ENCODE peak calls at places on chromosomes 4 and X, in four cellular contexts. S, M, E and K are unnamed samples.

GRCh38 chr4:179750374-179750773 is 2308.1 kb upstream of the AGA start:
- DNase-seq in S (no peak), M (peak; percentile 42), E (no peak), K (no peak)

GRCh38 chr4:39544580-39545315 is 17.5 kb upstream of the UGDH start:
- DNase-seq in E (no peak), M (peak; percentile 18), S (no peak), K (no peak)

GRCh38 chrX:68113837-68114572 is 319.3 kb downstream of the OPHN1 start:
- DNase-seq in S (no peak), M (no peak), E (no peak), K (no peak)

GRCh38 chr4:3712936-3713335 is 53.2 kb upstream of the ADRA2C start:
- DNase-seq in E (no peak), S (no peak), M (no peak), K (no peak)

GRCh38 chr4:123397276-123398150 is 918 bp downstream of the SPRY1 start:
- DNase-seq in S (no peak), M (no peak), E (peak; percentile 9), K (no peak)

GRCh38 chr4:15478724-15479088 is 9.0 kb downstream of the CC2D2A start:
- DNase-seq in S (no peak), M (no peak), E (no peak), K (no peak)

GRCh38 chr4:125750827-125751466 is 436.2 kb downstream of the FAT4 start:
- DNase-seq in S (peak; percentile 32), E (no peak), M (peak; percentile 63), K (no peak)

GRCh38 chr4:147093206-147093605 is 147.5 kb upstream of the TTC29 start:
- DNase-seq in M (no peak), E (no peak), S (no peak), K (no peak)

GRCh38 chrX:56253832-56254703 is 21.9 kb downstream of the KLF8 start:
- DNase-seq in M (no peak), E (no peak), S (no peak), K (no peak)

GRCh38 chr4:143183513-143184216 is 1.1 kb upstream of the USP38 start:
- DNase-seq in M (peak; percentile 6), S (no peak), E (no peak), K (no peak)

GRCh38 chr4:47705326-47705981 is 132.4 kb downstream of the CORIN start:
- DNase-seq in S (peak; percentile 10), E (no peak), M (peak; percentile 38), K (no peak)

GRCh38 chr4:175514174-175514573 is 297.9 kb downstream of the GPM6A start:
- DNase-seq in E (no peak), S (no peak), M (no peak), K (no peak)

GRCh38 chr4:145271194-145271593 is 90.8 kb upstream of the OTUD4 start:
- DNase-seq in S (no peak), E (no peak), M (no peak), K (no peak)

GRCh38 chr4:105859233-105859632 is 36.0 kb upstream of the NPNT start:
- DNase-seq in M (peak; percentile 74), S (peak; percentile 5), E (no peak), K (no peak)

GRCh38 chrX:150213481-150214030 is 149.6 kb upstream of the MAMLD1 start:
- DNase-seq in S (no peak), E (no peak), M (no peak), K (no peak)

GRCh38 chr4:1043658-1044468 is 32.4 kb downstream of the FGFRL1 start:
- DNase-seq in S (peak; percentile 98), M (peak; percentile 99), E (no peak), K (no peak)

GRCh38 chrX:119887721-119888425 is 7.8 kb upstream of the AKAP14 start:
- DNase-seq in M (peak; percentile 46), E (peak; percentile 16), S (peak; percentile 47), K (peak; percentile 25)

GRCh38 chr4:107890779-107891178 is 40.6 kb upstream of the CYP2U1 start:
- DNase-seq in M (no peak), E (no peak), S (no peak), K (no peak)

GRCh38 chr4:125368684-125369083 is 53.9 kb downstream of the FAT4 start:
- DNase-seq in M (peak; percentile 95), S (peak; percentile 10), E (no peak), K (no peak)

GRCh38 chrX:37509349-37509748 is 62.1 kb upstream of the LANCL3 start:
- DNase-seq in S (no peak), E (no peak), M (peak; percentile 5), K (no peak)

GRCh38 chr4:1761130-1761688 is 31.9 kb upstream of the FGFR3 start:
- DNase-seq in E (no peak), S (no peak), M (no peak), K (no peak)

GRCh38 chr4:184399505-184399893 is 74.9 kb downstream of the IRF2 start:
- DNase-seq in S (no peak), M (no peak), E (no peak), K (no peak)

GRCh38 chr4:141081921-141082381 is 51.3 kb downstream of the RNF150 start:
- DNase-seq in M (no peak), S (no peak), E (no peak), K (no peak)

GRCh38 chr4:38150766-38151165 is 190.6 kb downstream of the PTTG2 start:
- DNase-seq in M (no peak), E (no peak), S (no peak), K (no peak)

GRCh38 chr4:62644372-62644771 is 1444.2 kb downstream of the ADGRL3 start:
- DNase-seq in S (no peak), E (no peak), M (peak; percentile 33), K (no peak)

GRCh38 chr4:65592089-65592488 is 78.2 kb downstream of the EPHA5 start:
- DNase-seq in S (no peak), M (no peak), E (no peak), K (no peak)

GRCh38 chrX:2500091-2500680 is 590 bp downstream of the DHRSX start:
- DNase-seq in E (no peak), S (peak; percentile 45), M (peak; percentile 54), K (no peak)

GRCh38 chrX:137234651-137235402 is 201.0 kb upstream of the GPR101 start:
- DNase-seq in M (no peak), E (no peak), S (no peak), K (no peak)